ENCODE peak calls at places on chromosomes 7 and 10, in nine cellular contexts. One of them, this sample, is unnamed.

GRCh38 chr7:94315011-94315410 is 79.7 kb upstream of the COL1A2 start:
- DNase-seq in GM12865: no peak
- DNase-seq in mammary epithelial cell: no peak
- DNase-seq in transverse colon: no peak
- DNase-seq in MM.1S: no peak
- DNase-seq in activated T-cell treated with anti-CD3 and anti-CD28 coated beads, Interleukin-2, amount 50 U/mL, for 48 hours: no peak
- DNase-seq in amniotic stem cell: no peak
- DNase-seq in AG20443: no peak
- DNase-seq in HEK293T: no peak
- DNase-seq in this sample: no peak

GRCh38 chr7:5621776-5622175 is 159.7 kb downstream of the RNF216 start:
- DNase-seq in GM12865: no peak
- DNase-seq in MM.1S: no peak
- DNase-seq in activated T-cell treated with anti-CD3 and anti-CD28 coated beads, Interleukin-2, amount 50 U/mL, for 48 hours: no peak
- DNase-seq in amniotic stem cell: no peak
- DNase-seq in HEK293T: no peak
- DNase-seq in AG20443: no peak
- DNase-seq in transverse colon: no peak
- DNase-seq in mammary epithelial cell: no peak
- DNase-seq in this sample: no peak

GRCh38 chr10:4221315-4221714 is 436.3 kb upstream of the KLF6 start:
- DNase-seq in MM.1S: no peak
- DNase-seq in amniotic stem cell: no peak
- DNase-seq in GM12865: peak; percentile 15
- DNase-seq in mammary epithelial cell: peak; percentile 51
- DNase-seq in AG20443: no peak
- DNase-seq in activated T-cell treated with anti-CD3 and anti-CD28 coated beads, Interleukin-2, amount 50 U/mL, for 48 hours: no peak
- DNase-seq in transverse colon: no peak
- DNase-seq in HEK293T: no peak
- DNase-seq in this sample: no peak

GRCh38 chr7:106770191-106770590 is 94.9 kb upstream of the PIK3CG start:
- DNase-seq in amniotic stem cell: peak; percentile 84
- DNase-seq in mammary epithelial cell: peak; percentile 72
- DNase-seq in HEK293T: no peak
- DNase-seq in AG20443: peak; percentile 51
- DNase-seq in transverse colon: no peak
- DNase-seq in activated T-cell treated with anti-CD3 and anti-CD28 coated beads, Interleukin-2, amount 50 U/mL, for 48 hours: no peak
- DNase-seq in MM.1S: no peak
- DNase-seq in GM12865: no peak
- DNase-seq in this sample: no peak

GRCh38 chr7:132518102-132518838 is 58.0 kb downstream of the PLXNA4 start:
- DNase-seq in AG20443: no peak
- DNase-seq in transverse colon: no peak
- DNase-seq in MM.1S: no peak
- DNase-seq in HEK293T: peak; percentile 62
- DNase-seq in amniotic stem cell: no peak
- DNase-seq in mammary epithelial cell: no peak
- DNase-seq in GM12865: peak; percentile 21
- DNase-seq in activated T-cell treated with anti-CD3 and anti-CD28 coated beads, Interleukin-2, amount 50 U/mL, for 48 hours: peak; percentile 26
- DNase-seq in this sample: peak; percentile 9

GRCh38 chr10:11141571-11142091 is 124.0 kb downstream of the CELF2 start:
- DNase-seq in HEK293T: no peak
- DNase-seq in AG20443: no peak
- DNase-seq in MM.1S: no peak
- DNase-seq in transverse colon: peak; percentile 75
- DNase-seq in activated T-cell treated with anti-CD3 and anti-CD28 coated beads, Interleukin-2, amount 50 U/mL, for 48 hours: no peak
- DNase-seq in mammary epithelial cell: no peak
- DNase-seq in GM12865: no peak
- DNase-seq in amniotic stem cell: no peak
- DNase-seq in this sample: no peak

GRCh38 chr10:91220954-91221696 is 662 bp downstream of the PCGF5 start:
- DNase-seq in transverse colon: peak; percentile 41
- DNase-seq in MM.1S: peak; percentile 41
- DNase-seq in activated T-cell treated with anti-CD3 and anti-CD28 coated beads, Interleukin-2, amount 50 U/mL, for 48 hours: no peak
- DNase-seq in mammary epithelial cell: peak; percentile 39
- DNase-seq in amniotic stem cell: no peak
- DNase-seq in GM12865: peak; percentile 54
- DNase-seq in AG20443: peak; percentile 53
- DNase-seq in HEK293T: no peak
- DNase-seq in this sample: peak; percentile 66

GRCh38 chr10:5528989-5529701 is 4.4 kb downstream of the CALML3 start:
- DNase-seq in transverse colon: peak; percentile 4
- DNase-seq in MM.1S: no peak
- DNase-seq in GM12865: no peak
- DNase-seq in mammary epithelial cell: no peak
- DNase-seq in AG20443: no peak
- DNase-seq in activated T-cell treated with anti-CD3 and anti-CD28 coated beads, Interleukin-2, amount 50 U/mL, for 48 hours: no peak
- DNase-seq in amniotic stem cell: no peak
- DNase-seq in HEK293T: no peak
- DNase-seq in this sample: no peak

GRCh38 chr10:3745582-3745981 is 39.4 kb downstream of the KLF6 start:
- DNase-seq in transverse colon: no peak
- DNase-seq in activated T-cell treated with anti-CD3 and anti-CD28 coated beads, Interleukin-2, amount 50 U/mL, for 48 hours: no peak
- DNase-seq in AG20443: no peak
- DNase-seq in mammary epithelial cell: no peak
- DNase-seq in GM12865: no peak
- DNase-seq in amniotic stem cell: no peak
- DNase-seq in HEK293T: no peak
- DNase-seq in MM.1S: no peak
- DNase-seq in this sample: no peak

GRCh38 chr7:99559276-99559915 is 954 bp downstream of the ZNF655 start:
- DNase-seq in amniotic stem cell: no peak
- DNase-seq in mammary epithelial cell: no peak
- DNase-seq in HEK293T: no peak
- DNase-seq in activated T-cell treated with anti-CD3 and anti-CD28 coated beads, Interleukin-2, amount 50 U/mL, for 48 hours: no peak
- DNase-seq in AG20443: no peak
- DNase-seq in GM12865: no peak
- DNase-seq in transverse colon: no peak
- DNase-seq in MM.1S: no peak
- DNase-seq in this sample: no peak

GRCh38 chr10:19817251-19818046 is 1.2 kb downstream of the PLXDC2 start:
- DNase-seq in GM12865: peak; percentile 13
- DNase-seq in transverse colon: peak; percentile 43
- DNase-seq in HEK293T: peak; percentile 15
- DNase-seq in MM.1S: peak; percentile 24
- DNase-seq in activated T-cell treated with anti-CD3 and anti-CD28 coated beads, Interleukin-2, amount 50 U/mL, for 48 hours: no peak
- DNase-seq in amniotic stem cell: no peak
- DNase-seq in mammary epithelial cell: peak; percentile 60
- DNase-seq in AG20443: peak; percentile 8
- DNase-seq in this sample: no peak

GRCh38 chr10:98587156-98587555 is 140.4 kb upstream of the HPS1 start:
- DNase-seq in GM12865: peak; percentile 37
- DNase-seq in AG20443: no peak
- DNase-seq in amniotic stem cell: no peak
- DNase-seq in mammary epithelial cell: peak; percentile 68
- DNase-seq in transverse colon: no peak
- DNase-seq in activated T-cell treated with anti-CD3 and anti-CD28 coated beads, Interleukin-2, amount 50 U/mL, for 48 hours: no peak
- DNase-seq in HEK293T: no peak
- DNase-seq in MM.1S: no peak
- DNase-seq in this sample: no peak

GRCh38 chr10:110610308-110610774 is 33.8 kb upstream of the RBM20 start:
- DNase-seq in activated T-cell treated with anti-CD3 and anti-CD28 coated beads, Interleukin-2, amount 50 U/mL, for 48 hours: peak; percentile 59
- DNase-seq in GM12865: peak; percentile 71
- DNase-seq in transverse colon: peak; percentile 45
- DNase-seq in AG20443: peak; percentile 79
- DNase-seq in amniotic stem cell: no peak
- DNase-seq in mammary epithelial cell: peak; percentile 46
- DNase-seq in MM.1S: peak; percentile 70
- DNase-seq in HEK293T: peak; percentile 76
- DNase-seq in this sample: peak; percentile 76

GRCh38 chr7:148747274-148747673 is 48.6 kb downstream of the CUL1 start:
- DNase-seq in amniotic stem cell: no peak
- DNase-seq in MM.1S: peak; percentile 56
- DNase-seq in GM12865: peak; percentile 12
- DNase-seq in transverse colon: no peak
- DNase-seq in activated T-cell treated with anti-CD3 and anti-CD28 coated beads, Interleukin-2, amount 50 U/mL, for 48 hours: no peak
- DNase-seq in HEK293T: no peak
- DNase-seq in mammary epithelial cell: peak; percentile 19
- DNase-seq in AG20443: no peak
- DNase-seq in this sample: peak; percentile 46

GRCh38 chr10:127532659-127533058 is 16.4 kb upstream of the NPS start:
- DNase-seq in transverse colon: no peak
- DNase-seq in mammary epithelial cell: no peak
- DNase-seq in AG20443: no peak
- DNase-seq in HEK293T: no peak
- DNase-seq in amniotic stem cell: no peak
- DNase-seq in activated T-cell treated with anti-CD3 and anti-CD28 coated beads, Interleukin-2, amount 50 U/mL, for 48 hours: no peak
- DNase-seq in GM12865: no peak
- DNase-seq in MM.1S: no peak
- DNase-seq in this sample: no peak

GRCh38 chr7:2120251-2120660 is 112.5 kb downstream of the MAD1L1 start:
- DNase-seq in GM12865: no peak
- DNase-seq in amniotic stem cell: no peak
- DNase-seq in MM.1S: no peak
- DNase-seq in activated T-cell treated with anti-CD3 and anti-CD28 coated beads, Interleukin-2, amount 50 U/mL, for 48 hours: peak; percentile 53
- DNase-seq in HEK293T: no peak
- DNase-seq in mammary epithelial cell: no peak
- DNase-seq in transverse colon: no peak
- DNase-seq in AG20443: no peak
- DNase-seq in this sample: no peak

GRCh38 chr7:20661884-20662283 is 46.4 kb downstream of the ABCB5 start:
- DNase-seq in activated T-cell treated with anti-CD3 and anti-CD28 coated beads, Interleukin-2, amount 50 U/mL, for 48 hours: no peak
- DNase-seq in mammary epithelial cell: no peak
- DNase-seq in HEK293T: no peak
- DNase-seq in transverse colon: no peak
- DNase-seq in GM12865: peak; percentile 56
- DNase-seq in amniotic stem cell: no peak
- DNase-seq in AG20443: no peak
- DNase-seq in MM.1S: peak; percentile 94
- DNase-seq in this sample: no peak

GRCh38 chr7:135714534-135715009 is 13.4 kb downstream of the SLC13A4 start:
- DNase-seq in activated T-cell treated with anti-CD3 and anti-CD28 coated beads, Interleukin-2, amount 50 U/mL, for 48 hours: no peak
- DNase-seq in amniotic stem cell: peak; percentile 65
- DNase-seq in mammary epithelial cell: peak; percentile 45
- DNase-seq in GM12865: no peak
- DNase-seq in HEK293T: peak; percentile 76
- DNase-seq in AG20443: peak; percentile 74
- DNase-seq in MM.1S: no peak
- DNase-seq in transverse colon: no peak
- DNase-seq in this sample: no peak